ENCODE peak calls at places on chromosome 7, in four cellular contexts. One of them, this sample, is unnamed.

GRCh38 chr7:32868116-32868515 is 23.4 kb downstream of the KBTBD2 start:
- DNase-seq in transverse colon: no peak
- DNase-seq in heart left ventricle: peak; percentile 30
- DNase-seq in activated CD8-positive, alpha-beta T cell treated with anti-CD3 and anti-CD28 coated beads for 36 hours: no peak
- DNase-seq in this sample: no peak

GRCh38 chr7:50174948-50175347 is 81.9 kb upstream of the ZPBP start:
- DNase-seq in transverse colon: no peak
- DNase-seq in heart left ventricle: no peak
- DNase-seq in activated CD8-positive, alpha-beta T cell treated with anti-CD3 and anti-CD28 coated beads for 36 hours: no peak
- DNase-seq in this sample: no peak

GRCh38 chr7:133709036-133709880 is 417.9 kb upstream of the LRGUK start:
- DNase-seq in transverse colon: no peak
- DNase-seq in heart left ventricle: no peak
- DNase-seq in activated CD8-positive, alpha-beta T cell treated with anti-CD3 and anti-CD28 coated beads for 36 hours: no peak
- DNase-seq in this sample: no peak

GRCh38 chr7:37377231-37377630 is 71.4 kb downstream of the ELMO1 start:
- DNase-seq in transverse colon: no peak
- DNase-seq in heart left ventricle: no peak
- DNase-seq in activated CD8-positive, alpha-beta T cell treated with anti-CD3 and anti-CD28 coated beads for 36 hours: peak; percentile 68
- DNase-seq in this sample: no peak

GRCh38 chr7:126574276-126574675 is 678.5 kb downstream of the GRM8 start:
- DNase-seq in transverse colon: no peak
- DNase-seq in heart left ventricle: no peak
- DNase-seq in activated CD8-positive, alpha-beta T cell treated with anti-CD3 and anti-CD28 coated beads for 36 hours: no peak
- DNase-seq in this sample: no peak

GRCh38 chr7:149883452-149883861 is 9.7 kb downstream of the ATP6V0E2 start:
- DNase-seq in transverse colon: peak; percentile 63
- DNase-seq in heart left ventricle: peak; percentile 54
- DNase-seq in activated CD8-positive, alpha-beta T cell treated with anti-CD3 and anti-CD28 coated beads for 36 hours: peak; percentile 85
- DNase-seq in this sample: peak; percentile 75

GRCh38 chr7:39394105-39394504 is 172.1 kb upstream of the YAE1 start:
- DNase-seq in transverse colon: no peak
- DNase-seq in heart left ventricle: no peak
- DNase-seq in activated CD8-positive, alpha-beta T cell treated with anti-CD3 and anti-CD28 coated beads for 36 hours: no peak
- DNase-seq in this sample: no peak

GRCh38 chr7:380226-380550 is 90.2 kb downstream of the FOXL3 start:
- DNase-seq in transverse colon: no peak
- DNase-seq in heart left ventricle: no peak
- DNase-seq in activated CD8-positive, alpha-beta T cell treated with anti-CD3 and anti-CD28 coated beads for 36 hours: no peak
- DNase-seq in this sample: no peak

GRCh38 chr7:14936530-14936929 is 34.0 kb upstream of the DGKB start:
- DNase-seq in transverse colon: peak; percentile 7
- DNase-seq in heart left ventricle: peak; percentile 7
- DNase-seq in activated CD8-positive, alpha-beta T cell treated with anti-CD3 and anti-CD28 coated beads for 36 hours: no peak
- DNase-seq in this sample: no peak

GRCh38 chr7:48741545-48741944 is 182.8 kb upstream of the CDC14C start:
- DNase-seq in transverse colon: no peak
- DNase-seq in heart left ventricle: no peak
- DNase-seq in activated CD8-positive, alpha-beta T cell treated with anti-CD3 and anti-CD28 coated beads for 36 hours: no peak
- DNase-seq in this sample: no peak

GRCh38 chr7:2715341-2716231 is 27.6 kb downstream of the AMZ1 start:
- DNase-seq in transverse colon: no peak
- DNase-seq in heart left ventricle: no peak
- DNase-seq in activated CD8-positive, alpha-beta T cell treated with anti-CD3 and anti-CD28 coated beads for 36 hours: peak; percentile 84
- DNase-seq in this sample: peak; percentile 61

GRCh38 chr7:102125127-102125561 is 161.5 kb upstream of the SH2B2 start:
- DNase-seq in transverse colon: peak; percentile 29
- DNase-seq in heart left ventricle: peak; percentile 42
- DNase-seq in activated CD8-positive, alpha-beta T cell treated with anti-CD3 and anti-CD28 coated beads for 36 hours: peak; percentile 35
- DNase-seq in this sample: peak; percentile 61

GRCh38 chr7:134730359-134730758 is 49.1 kb upstream of the CALD1 start:
- DNase-seq in transverse colon: no peak
- DNase-seq in heart left ventricle: no peak
- DNase-seq in activated CD8-positive, alpha-beta T cell treated with anti-CD3 and anti-CD28 coated beads for 36 hours: no peak
- DNase-seq in this sample: no peak

GRCh38 chr7:101934618-101935017 is 117.2 kb downstream of the CUX1 start:
- DNase-seq in transverse colon: peak; percentile 35
- DNase-seq in heart left ventricle: no peak
- DNase-seq in activated CD8-positive, alpha-beta T cell treated with anti-CD3 and anti-CD28 coated beads for 36 hours: no peak
- DNase-seq in this sample: no peak

GRCh38 chr7:4828720-4829383 is 33.0 kb downstream of the PAPOLB start:
- DNase-seq in transverse colon: no peak
- DNase-seq in heart left ventricle: no peak
- DNase-seq in activated CD8-positive, alpha-beta T cell treated with anti-CD3 and anti-CD28 coated beads for 36 hours: no peak
- DNase-seq in this sample: no peak

GRCh38 chr7:4832711-4833110 is 29.1 kb downstream of the PAPOLB start:
- DNase-seq in transverse colon: no peak
- DNase-seq in heart left ventricle: no peak
- DNase-seq in activated CD8-positive, alpha-beta T cell treated with anti-CD3 and anti-CD28 coated beads for 36 hours: no peak
- DNase-seq in this sample: no peak

GRCh38 chr7:4831723-4832495 is 29.9 kb downstream of the PAPOLB start:
- DNase-seq in transverse colon: no peak
- DNase-seq in heart left ventricle: no peak
- DNase-seq in activated CD8-positive, alpha-beta T cell treated with anti-CD3 and anti-CD28 coated beads for 36 hours: no peak
- DNase-seq in this sample: no peak

GRCh38 chr7:4833176-4833575 is 28.7 kb downstream of the PAPOLB start:
- DNase-seq in transverse colon: no peak
- DNase-seq in heart left ventricle: no peak
- DNase-seq in activated CD8-positive, alpha-beta T cell treated with anti-CD3 and anti-CD28 coated beads for 36 hours: no peak
- DNase-seq in this sample: no peak

GRCh38 chr7:4830176-4830575 is 31.7 kb downstream of the PAPOLB start:
- DNase-seq in transverse colon: peak; percentile 53
- DNase-seq in heart left ventricle: peak; percentile 63
- DNase-seq in activated CD8-positive, alpha-beta T cell treated with anti-CD3 and anti-CD28 coated beads for 36 hours: peak; percentile 78
- DNase-seq in this sample: peak; percentile 73
- TF ChIP-seq CTCF in transverse colon: peak; percentile 62
- TF ChIP-seq CTCF in heart left ventricle: peak; percentile 76
- TF ChIP-seq CTCF in activated CD8-positive, alpha-beta T cell treated with anti-CD3 and anti-CD28 coated beads for 36 hours: peak; percentile 70
- TF ChIP-seq CTCF in this sample: peak; percentile 28

DNA sequence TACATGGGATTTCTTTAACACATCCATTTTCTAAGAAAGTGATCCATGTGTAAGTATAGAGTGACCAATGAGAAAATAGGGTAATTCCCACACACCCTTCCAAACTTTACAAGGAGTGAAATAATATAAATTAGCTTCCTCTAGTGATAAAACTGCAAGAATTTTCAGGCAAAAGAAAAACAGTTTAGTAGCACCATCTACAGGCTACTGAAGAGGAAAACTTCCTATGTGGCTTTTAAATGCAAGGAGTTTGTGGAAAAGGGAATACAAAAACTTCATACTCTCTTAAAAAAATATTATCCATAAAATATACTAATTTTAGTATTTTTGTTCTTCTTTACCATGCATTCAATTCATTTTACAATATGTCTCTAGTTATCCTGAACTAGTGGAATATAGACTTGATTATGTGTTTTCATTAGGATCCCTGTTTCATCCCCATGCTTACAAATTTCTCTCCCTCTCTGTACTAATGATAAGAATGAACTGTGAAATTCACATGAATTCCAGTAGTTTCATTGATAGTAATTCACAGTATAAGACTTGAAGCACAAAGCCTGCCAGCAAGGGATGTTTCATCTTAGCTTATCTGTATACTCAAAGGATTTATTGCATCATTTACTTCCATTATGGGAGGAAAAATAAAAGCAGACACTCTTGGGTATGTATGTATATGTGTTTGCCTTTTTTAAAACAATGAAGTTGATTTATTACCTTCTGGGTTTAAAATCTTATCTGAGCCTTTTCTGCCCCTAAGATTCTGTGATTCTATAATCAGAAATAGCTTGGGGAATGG is 442.9 kb downstream of the AUTS2 start:
- DNase-seq in transverse colon: no peak
- DNase-seq in heart left ventricle: no peak
- DNase-seq in activated CD8-positive, alpha-beta T cell treated with anti-CD3 and anti-CD28 coated beads for 36 hours: no peak
- DNase-seq in this sample: no peak
- TF ChIP-seq CTCF in transverse colon: peak; percentile 27
- TF ChIP-seq CTCF in heart left ventricle: peak; percentile 69
- TF ChIP-seq CTCF in activated CD8-positive, alpha-beta T cell treated with anti-CD3 and anti-CD28 coated beads for 36 hours: peak; percentile 11
- TF ChIP-seq CTCF in this sample: no peak

GRCh38 chr7:154864531-154864908 is 138.4 kb downstream of the PAXIP1 start:
- DNase-seq in transverse colon: no peak
- DNase-seq in heart left ventricle: no peak
- DNase-seq in activated CD8-positive, alpha-beta T cell treated with anti-CD3 and anti-CD28 coated beads for 36 hours: no peak
- DNase-seq in this sample: no peak

GRCh38 chr7:154863766-154864530 is 139.0 kb downstream of the PAXIP1 start:
- DNase-seq in transverse colon: no peak
- DNase-seq in heart left ventricle: no peak
- DNase-seq in activated CD8-positive, alpha-beta T cell treated with anti-CD3 and anti-CD28 coated beads for 36 hours: no peak
- DNase-seq in this sample: no peak

GRCh38 chr7:154868901-154869300 is 134.0 kb downstream of the PAXIP1 start:
- DNase-seq in transverse colon: no peak
- DNase-seq in heart left ventricle: no peak
- DNase-seq in activated CD8-positive, alpha-beta T cell treated with anti-CD3 and anti-CD28 coated beads for 36 hours: no peak
- DNase-seq in this sample: no peak

GRCh38 chr7:154867068-154867467 is 135.9 kb downstream of the PAXIP1 start:
- DNase-seq in transverse colon: no peak
- DNase-seq in heart left ventricle: no peak
- DNase-seq in activated CD8-positive, alpha-beta T cell treated with anti-CD3 and anti-CD28 coated beads for 36 hours: no peak
- DNase-seq in this sample: no peak

DNA sequence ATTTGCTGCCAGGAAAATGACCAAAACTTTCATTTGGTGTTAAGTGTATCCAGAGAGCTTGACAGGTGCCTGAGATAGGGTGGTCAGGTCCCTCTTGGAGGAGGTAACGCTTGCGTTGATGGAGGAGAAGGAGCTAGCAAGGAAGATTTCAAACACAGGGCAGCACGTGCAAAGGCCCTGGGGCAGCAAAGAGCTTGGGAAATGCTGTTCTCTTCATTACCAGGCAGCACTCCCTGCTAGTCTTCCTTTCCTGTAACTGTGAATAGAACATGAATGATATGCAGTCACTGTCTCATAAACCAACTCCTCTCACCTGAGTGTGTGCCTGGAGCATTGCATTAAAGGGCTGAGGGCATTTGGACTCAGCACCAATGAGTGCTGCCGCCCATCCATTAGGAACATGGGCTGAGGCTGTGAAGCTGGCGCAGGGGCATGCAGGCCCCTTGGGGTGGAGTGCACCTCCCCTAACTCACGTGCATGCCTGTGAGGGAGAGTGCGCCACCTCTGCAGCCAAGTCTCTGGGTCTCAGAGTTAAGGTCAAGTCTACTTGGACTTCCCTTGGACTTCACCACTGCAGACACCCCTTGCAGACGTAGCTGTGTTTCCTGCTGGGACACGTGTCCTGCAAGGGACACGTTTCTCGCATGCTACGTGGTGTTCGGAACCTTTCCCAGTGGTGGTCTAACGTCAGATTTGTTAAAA is 136.8 kb downstream of the PAXIP1 start:
- DNase-seq in transverse colon: no peak
- DNase-seq in heart left ventricle: no peak
- DNase-seq in activated CD8-positive, alpha-beta T cell treated with anti-CD3 and anti-CD28 coated beads for 36 hours: no peak
- DNase-seq in this sample: no peak
- TF ChIP-seq CTCF in transverse colon: no peak
- TF ChIP-seq CTCF in heart left ventricle: no peak
- TF ChIP-seq CTCF in activated CD8-positive, alpha-beta T cell treated with anti-CD3 and anti-CD28 coated beads for 36 hours: no peak
- TF ChIP-seq CTCF in this sample: no peak

GRCh38 chr7:85829817-85830432 is 643.1 kb upstream of the SEMA3D start:
- DNase-seq in transverse colon: no peak
- DNase-seq in heart left ventricle: no peak
- DNase-seq in activated CD8-positive, alpha-beta T cell treated with anti-CD3 and anti-CD28 coated beads for 36 hours: no peak
- DNase-seq in this sample: no peak
- TF ChIP-seq CTCF in transverse colon: no peak
- TF ChIP-seq CTCF in heart left ventricle: no peak
- TF ChIP-seq CTCF in activated CD8-positive, alpha-beta T cell treated with anti-CD3 and anti-CD28 coated beads for 36 hours: no peak
- TF ChIP-seq CTCF in this sample: no peak

DNA sequence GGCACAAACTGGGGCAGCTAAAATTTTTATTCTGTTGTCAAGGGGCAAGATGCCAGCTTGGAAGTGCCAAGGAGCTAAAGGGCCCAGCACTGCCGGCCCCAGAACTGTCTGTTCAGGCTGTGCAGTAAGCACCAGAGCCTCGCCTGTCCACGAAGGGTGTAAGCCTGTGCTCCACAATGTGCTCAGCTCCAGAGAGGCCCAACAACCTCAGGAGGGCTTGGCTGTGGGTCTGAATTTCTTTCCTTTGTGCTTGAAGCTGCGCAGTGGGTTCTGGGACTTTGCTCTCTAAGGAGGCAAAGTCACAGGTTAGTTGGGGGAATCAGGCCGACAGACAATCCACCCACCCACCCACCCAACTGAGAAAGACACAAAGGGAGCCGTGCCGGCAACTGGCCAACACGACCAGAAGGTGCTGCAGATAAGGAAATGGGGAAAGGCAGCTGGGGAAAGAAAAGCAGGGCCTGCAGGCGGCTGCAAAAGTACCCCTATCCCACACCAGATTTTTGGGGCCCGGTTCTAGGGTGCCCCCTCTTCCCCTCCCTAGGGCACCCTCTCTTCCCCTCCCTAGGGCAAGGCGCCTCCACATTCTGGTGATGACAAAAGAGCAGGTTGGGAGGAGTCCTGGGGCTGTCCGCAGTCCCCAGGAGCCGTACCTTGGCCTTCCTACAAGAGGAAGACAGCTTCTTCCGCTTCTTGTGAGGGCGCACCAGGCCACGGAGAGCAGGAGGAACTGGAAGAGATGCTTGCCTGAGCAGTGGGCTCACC is 7.7 kb downstream of the DDX56 start:
- DNase-seq in transverse colon: no peak
- DNase-seq in heart left ventricle: no peak
- DNase-seq in activated CD8-positive, alpha-beta T cell treated with anti-CD3 and anti-CD28 coated beads for 36 hours: no peak
- DNase-seq in this sample: no peak
- TF ChIP-seq CTCF in transverse colon: peak; percentile 24
- TF ChIP-seq CTCF in heart left ventricle: peak; percentile 26
- TF ChIP-seq CTCF in activated CD8-positive, alpha-beta T cell treated with anti-CD3 and anti-CD28 coated beads for 36 hours: no peak
- TF ChIP-seq CTCF in this sample: no peak

GRCh38 chr7:98165827-98166667 is 45.2 kb upstream of the BHLHA15 start:
- DNase-seq in transverse colon: peak; percentile 72
- DNase-seq in heart left ventricle: peak; percentile 32
- DNase-seq in activated CD8-positive, alpha-beta T cell treated with anti-CD3 and anti-CD28 coated beads for 36 hours: peak; percentile 80
- DNase-seq in this sample: peak; percentile 67
- TF ChIP-seq CTCF in transverse colon: peak; percentile 52
- TF ChIP-seq CTCF in heart left ventricle: peak; percentile 64
- TF ChIP-seq CTCF in activated CD8-positive, alpha-beta T cell treated with anti-CD3 and anti-CD28 coated beads for 36 hours: peak; percentile 71
- TF ChIP-seq CTCF in this sample: peak; percentile 56

GRCh38 chr7:28641752-28642546 is 229.6 kb downstream of the CREB5 start:
- DNase-seq in transverse colon: no peak
- DNase-seq in heart left ventricle: no peak
- DNase-seq in activated CD8-positive, alpha-beta T cell treated with anti-CD3 and anti-CD28 coated beads for 36 hours: no peak
- DNase-seq in this sample: no peak
- TF ChIP-seq CTCF in transverse colon: no peak
- TF ChIP-seq CTCF in heart left ventricle: no peak
- TF ChIP-seq CTCF in activated CD8-positive, alpha-beta T cell treated with anti-CD3 and anti-CD28 coated beads for 36 hours: no peak
- TF ChIP-seq CTCF in this sample: no peak

This sample was measured in GM13976.